ENCODE peak calls at places on chromosomes 11 and 22, in ten cellular contexts. One of them, this sample, is unnamed.

GRCh38 chr22:39349506-39349966 is 255 bp upstream of the SYNGR1 start:
- DNase-seq in K562: peak
- DNase-seq in neuronal stem cell: peak
- DNase-seq in endothelial cell of umbilical vein: no peak
- DNase-seq in SK-N-SH: peak
- DNase-seq in neural progenitor cell: peak
- DNase-seq in IMR-90: no peak
- DNase-seq in mesenchymal stem cell: peak
- DNase-seq in GM23338: peak
- DNase-seq in OCI-LY7: peak
- DNase-seq in this sample: no peak

GRCh38 chr11:45216901-45217300 is 69.2 kb downstream of the SYT13 start:
- DNase-seq in K562: no peak
- DNase-seq in neuronal stem cell: no peak
- DNase-seq in endothelial cell of umbilical vein: no peak
- DNase-seq in SK-N-SH: no peak
- DNase-seq in neural progenitor cell: no peak
- DNase-seq in IMR-90: peak
- DNase-seq in mesenchymal stem cell: no peak
- DNase-seq in GM23338: no peak
- DNase-seq in OCI-LY7: no peak
- DNase-seq in this sample: no peak

GRCh38 chr22:29925402-29925801 is 42.4 kb downstream of the MTMR3 start:
- DNase-seq in K562: no peak
- DNase-seq in neuronal stem cell: no peak
- DNase-seq in endothelial cell of umbilical vein: no peak
- DNase-seq in SK-N-SH: no peak
- DNase-seq in neural progenitor cell: no peak
- DNase-seq in IMR-90: no peak
- DNase-seq in mesenchymal stem cell: no peak
- DNase-seq in GM23338: no peak
- DNase-seq in OCI-LY7: no peak
- DNase-seq in this sample: no peak

GRCh38 chr11:29963068-29963467 is 53.8 kb downstream of the KCNA4 start:
- DNase-seq in K562: no peak
- DNase-seq in neuronal stem cell: no peak
- DNase-seq in endothelial cell of umbilical vein: no peak
- DNase-seq in SK-N-SH: no peak
- DNase-seq in neural progenitor cell: no peak
- DNase-seq in IMR-90: no peak
- DNase-seq in mesenchymal stem cell: no peak
- DNase-seq in GM23338: no peak
- DNase-seq in OCI-LY7: no peak
- DNase-seq in this sample: no peak

GRCh38 chr11:7449196-7449840 is 36.0 kb upstream of the OLFML1 start:
- DNase-seq in K562: no peak
- DNase-seq in neuronal stem cell: no peak
- DNase-seq in endothelial cell of umbilical vein: no peak
- DNase-seq in SK-N-SH: no peak
- DNase-seq in neural progenitor cell: no peak
- DNase-seq in IMR-90: no peak
- DNase-seq in mesenchymal stem cell: no peak
- DNase-seq in GM23338: no peak
- DNase-seq in OCI-LY7: no peak
- DNase-seq in this sample: no peak

GRCh38 chr11:77375114-77375513 is 73.6 kb upstream of the GDPD4 start:
- DNase-seq in K562: no peak
- DNase-seq in neuronal stem cell: no peak
- DNase-seq in endothelial cell of umbilical vein: no peak
- DNase-seq in SK-N-SH: no peak
- DNase-seq in neural progenitor cell: no peak
- DNase-seq in IMR-90: peak
- DNase-seq in mesenchymal stem cell: no peak
- DNase-seq in GM23338: no peak
- DNase-seq in OCI-LY7: no peak
- DNase-seq in this sample: no peak

GRCh38 chr22:45884201-45885067 is 92.5 kb downstream of the WNT7B start:
- DNase-seq in K562: no peak
- DNase-seq in neuronal stem cell: no peak
- DNase-seq in endothelial cell of umbilical vein: no peak
- DNase-seq in SK-N-SH: peak
- DNase-seq in neural progenitor cell: no peak
- DNase-seq in IMR-90: no peak
- DNase-seq in mesenchymal stem cell: no peak
- DNase-seq in GM23338: no peak
- DNase-seq in OCI-LY7: no peak
- DNase-seq in this sample: no peak

GRCh38 chr11:87141322-87141721 is 103.6 kb downstream of the TMEM135 start:
- DNase-seq in K562: no peak
- DNase-seq in neuronal stem cell: no peak
- DNase-seq in endothelial cell of umbilical vein: no peak
- DNase-seq in SK-N-SH: no peak
- DNase-seq in neural progenitor cell: no peak
- DNase-seq in IMR-90: no peak
- DNase-seq in mesenchymal stem cell: no peak
- DNase-seq in GM23338: no peak
- DNase-seq in OCI-LY7: no peak
- DNase-seq in this sample: no peak

GRCh38 chr22:37933711-37934376 is 19.6 kb downstream of the C22orf23 start:
- DNase-seq in K562: peak
- DNase-seq in neuronal stem cell: peak
- DNase-seq in endothelial cell of umbilical vein: peak
- DNase-seq in SK-N-SH: peak
- DNase-seq in neural progenitor cell: peak
- DNase-seq in IMR-90: peak
- DNase-seq in mesenchymal stem cell: peak
- DNase-seq in GM23338: peak
- DNase-seq in OCI-LY7: peak
- DNase-seq in this sample: peak

GRCh38 chr11:114972105-114972504 is 293.8 kb downstream of the NXPE2 start:
- DNase-seq in K562: no peak
- DNase-seq in neuronal stem cell: no peak
- DNase-seq in endothelial cell of umbilical vein: no peak
- DNase-seq in SK-N-SH: no peak
- DNase-seq in neural progenitor cell: no peak
- DNase-seq in IMR-90: no peak
- DNase-seq in mesenchymal stem cell: no peak
- DNase-seq in GM23338: peak
- DNase-seq in OCI-LY7: no peak
- DNase-seq in this sample: no peak

GRCh38 chr11:105486929-105487328 is 122.9 kb upstream of the GRIA4 start:
- DNase-seq in K562: no peak
- DNase-seq in neuronal stem cell: no peak
- DNase-seq in endothelial cell of umbilical vein: no peak
- DNase-seq in SK-N-SH: no peak
- DNase-seq in neural progenitor cell: no peak
- DNase-seq in IMR-90: no peak
- DNase-seq in mesenchymal stem cell: no peak
- DNase-seq in GM23338: no peak
- DNase-seq in OCI-LY7: no peak
- DNase-seq in this sample: no peak

GRCh38 chr11:1201395-1202153 is 21.3 kb upstream of the MUC5B start:
- DNase-seq in K562: no peak
- DNase-seq in neuronal stem cell: no peak
- DNase-seq in endothelial cell of umbilical vein: no peak
- DNase-seq in SK-N-SH: no peak
- DNase-seq in neural progenitor cell: no peak
- DNase-seq in IMR-90: no peak
- DNase-seq in mesenchymal stem cell: peak
- DNase-seq in GM23338: no peak
- DNase-seq in OCI-LY7: no peak
- DNase-seq in this sample: no peak

GRCh38 chr22:42249831-42250230 is 20.6 kb downstream of the TCF20 start:
- DNase-seq in K562: no peak
- DNase-seq in neuronal stem cell: no peak
- DNase-seq in endothelial cell of umbilical vein: no peak
- DNase-seq in SK-N-SH: no peak
- DNase-seq in neural progenitor cell: no peak
- DNase-seq in IMR-90: no peak
- DNase-seq in mesenchymal stem cell: no peak
- DNase-seq in GM23338: no peak
- DNase-seq in OCI-LY7: no peak
- DNase-seq in this sample: no peak

GRCh38 chr11:120172054-120172881 is 34.4 kb upstream of the TRIM29 start:
- DNase-seq in K562: peak
- DNase-seq in neuronal stem cell: peak
- DNase-seq in endothelial cell of umbilical vein: peak
- DNase-seq in SK-N-SH: peak
- DNase-seq in neural progenitor cell: peak
- DNase-seq in IMR-90: peak
- DNase-seq in mesenchymal stem cell: peak
- DNase-seq in GM23338: peak
- DNase-seq in OCI-LY7: peak
- DNase-seq in this sample: peak

GRCh38 chr22:42217752-42218280 is 52.6 kb downstream of the TCF20 start:
- DNase-seq in K562: no peak
- DNase-seq in neuronal stem cell: no peak
- DNase-seq in endothelial cell of umbilical vein: peak
- DNase-seq in SK-N-SH: no peak
- DNase-seq in neural progenitor cell: peak
- DNase-seq in IMR-90: peak
- DNase-seq in mesenchymal stem cell: no peak
- DNase-seq in GM23338: peak
- DNase-seq in OCI-LY7: no peak
- DNase-seq in this sample: no peak

GRCh38 chr11:122556605-122557004 is 98.9 kb upstream of the UBASH3B start:
- DNase-seq in K562: no peak
- DNase-seq in neuronal stem cell: no peak
- DNase-seq in endothelial cell of umbilical vein: no peak
- DNase-seq in SK-N-SH: no peak
- DNase-seq in neural progenitor cell: peak
- DNase-seq in IMR-90: no peak
- DNase-seq in mesenchymal stem cell: no peak
- DNase-seq in GM23338: peak
- DNase-seq in OCI-LY7: no peak
- DNase-seq in this sample: no peak

GRCh38 chr22:25992331-25992730 is 176.9 kb upstream of the SEZ6L start:
- DNase-seq in K562: no peak
- DNase-seq in neuronal stem cell: no peak
- DNase-seq in endothelial cell of umbilical vein: no peak
- DNase-seq in SK-N-SH: no peak
- DNase-seq in neural progenitor cell: no peak
- DNase-seq in IMR-90: no peak
- DNase-seq in mesenchymal stem cell: no peak
- DNase-seq in GM23338: no peak
- DNase-seq in OCI-LY7: no peak
- DNase-seq in this sample: no peak

GRCh38 chr22:25996669-25997068 is 172.6 kb upstream of the SEZ6L start:
- DNase-seq in K562: no peak
- DNase-seq in neuronal stem cell: no peak
- DNase-seq in endothelial cell of umbilical vein: no peak
- DNase-seq in SK-N-SH: no peak
- DNase-seq in neural progenitor cell: no peak
- DNase-seq in IMR-90: no peak
- DNase-seq in mesenchymal stem cell: no peak
- DNase-seq in GM23338: no peak
- DNase-seq in OCI-LY7: no peak
- DNase-seq in this sample: no peak

GRCh38 chr22:26002456-26002855 is 166.8 kb upstream of the SEZ6L start:
- DNase-seq in K562: no peak
- DNase-seq in neuronal stem cell: no peak
- DNase-seq in endothelial cell of umbilical vein: no peak
- DNase-seq in SK-N-SH: no peak
- DNase-seq in neural progenitor cell: no peak
- DNase-seq in IMR-90: no peak
- DNase-seq in mesenchymal stem cell: no peak
- DNase-seq in GM23338: no peak
- DNase-seq in OCI-LY7: no peak
- DNase-seq in this sample: no peak

GRCh38 chr22:25998118-25998775 is 171.0 kb upstream of the SEZ6L start:
- DNase-seq in K562: no peak
- DNase-seq in neuronal stem cell: no peak
- DNase-seq in endothelial cell of umbilical vein: no peak
- DNase-seq in SK-N-SH: no peak
- DNase-seq in neural progenitor cell: no peak
- DNase-seq in IMR-90: no peak
- DNase-seq in mesenchymal stem cell: no peak
- DNase-seq in GM23338: no peak
- DNase-seq in OCI-LY7: no peak
- DNase-seq in this sample: no peak
- H2AFZ ChIP-seq in K562: no peak
- H2AFZ ChIP-seq in neuronal stem cell: no peak
- H2AFZ ChIP-seq in endothelial cell of umbilical vein: no peak
- H2AFZ ChIP-seq in SK-N-SH: no peak
- H2AFZ ChIP-seq in neural progenitor cell: no peak
- H2AFZ ChIP-seq in IMR-90: no peak
- H2AFZ ChIP-seq in mesenchymal stem cell: no peak
- H2AFZ ChIP-seq in GM23338: no peak
- H2AFZ ChIP-seq in OCI-LY7: no peak
- H2AFZ ChIP-seq in this sample: no peak

GRCh38 chr11:31802990-31803812 is 7.9 kb downstream of the PAX6 start:
- DNase-seq in K562: no peak
- DNase-seq in neuronal stem cell: no peak
- DNase-seq in endothelial cell of umbilical vein: no peak
- DNase-seq in SK-N-SH: peak
- DNase-seq in neural progenitor cell: peak
- DNase-seq in IMR-90: no peak
- DNase-seq in mesenchymal stem cell: no peak
- DNase-seq in GM23338: peak
- DNase-seq in OCI-LY7: no peak
- DNase-seq in this sample: no peak
- H3K4me3 ChIP-seq in K562: no peak
- H3K4me3 ChIP-seq in neuronal stem cell: no peak
- H3K4me3 ChIP-seq in endothelial cell of umbilical vein: no peak
- H3K4me3 ChIP-seq in SK-N-SH: no peak
- H3K4me3 ChIP-seq in neural progenitor cell: peak
- H3K4me3 ChIP-seq in IMR-90: no peak
- H3K4me3 ChIP-seq in mesenchymal stem cell: no peak
- H3K4me3 ChIP-seq in GM23338: peak
- H3K4me3 ChIP-seq in OCI-LY7: no peak
- H3K4me3 ChIP-seq in this sample: no peak

GRCh38 chr11:118915396-118915795 is 10.3 kb downstream of the BCL9L start:
- DNase-seq in K562: no peak
- DNase-seq in neuronal stem cell: no peak
- DNase-seq in endothelial cell of umbilical vein: no peak
- DNase-seq in SK-N-SH: no peak
- DNase-seq in neural progenitor cell: no peak
- DNase-seq in IMR-90: no peak
- DNase-seq in mesenchymal stem cell: no peak
- DNase-seq in GM23338: no peak
- DNase-seq in OCI-LY7: no peak
- DNase-seq in this sample: no peak
- H2AFZ ChIP-seq in K562: no peak
- H2AFZ ChIP-seq in neuronal stem cell: no peak
- H2AFZ ChIP-seq in endothelial cell of umbilical vein: no peak
- H2AFZ ChIP-seq in SK-N-SH: no peak
- H2AFZ ChIP-seq in neural progenitor cell: no peak
- H2AFZ ChIP-seq in IMR-90: no peak
- H2AFZ ChIP-seq in mesenchymal stem cell: no peak
- H2AFZ ChIP-seq in GM23338: no peak
- H2AFZ ChIP-seq in OCI-LY7: no peak
- H2AFZ ChIP-seq in this sample: no peak

DNA sequence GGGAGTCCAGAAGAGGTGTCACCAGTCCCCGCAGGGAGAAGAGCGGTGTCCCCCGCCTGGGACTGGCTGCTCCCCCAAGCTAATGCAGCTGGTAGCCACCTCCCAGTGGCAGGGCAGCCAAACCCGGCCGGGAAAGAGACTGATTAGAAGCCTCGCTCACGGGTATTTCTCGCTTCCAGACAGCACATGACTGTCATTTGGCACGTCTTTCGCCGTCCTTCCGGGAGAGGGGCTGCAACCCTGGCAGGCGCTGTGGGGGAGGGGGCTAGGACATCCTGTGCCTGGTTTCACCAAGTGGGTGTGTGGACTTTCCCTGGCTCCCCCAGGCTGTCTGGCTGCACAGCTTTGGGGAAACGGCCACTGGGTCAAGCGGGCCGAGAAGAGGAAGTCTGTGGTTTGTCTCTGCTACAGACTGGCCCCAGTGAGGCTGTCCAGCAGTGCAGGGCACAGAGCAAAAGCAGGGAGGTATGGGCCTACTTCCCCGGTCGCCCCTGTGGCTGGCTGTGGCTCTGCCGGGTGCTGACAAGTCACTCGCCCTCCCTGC is 3.8 kb downstream of the CD81 start:
- DNase-seq in K562: no peak
- DNase-seq in neuronal stem cell: no peak
- DNase-seq in endothelial cell of umbilical vein: peak
- DNase-seq in SK-N-SH: no peak
- DNase-seq in neural progenitor cell: no peak
- DNase-seq in IMR-90: no peak
- DNase-seq in mesenchymal stem cell: peak
- DNase-seq in GM23338: no peak
- DNase-seq in OCI-LY7: no peak
- DNase-seq in this sample: no peak
- H3K4me3 ChIP-seq in K562: no peak
- H3K4me3 ChIP-seq in neuronal stem cell: no peak
- H3K4me3 ChIP-seq in endothelial cell of umbilical vein: no peak
- H3K4me3 ChIP-seq in SK-N-SH: no peak
- H3K4me3 ChIP-seq in neural progenitor cell: no peak
- H3K4me3 ChIP-seq in IMR-90: no peak
- H3K4me3 ChIP-seq in mesenchymal stem cell: peak
- H3K4me3 ChIP-seq in GM23338: no peak
- H3K4me3 ChIP-seq in OCI-LY7: peak
- H3K4me3 ChIP-seq in this sample: no peak

This sample was measured in mammary epithelial cell.